ENCODE peak calls at places on chromosomes 13 and 19, in ten cellular contexts. A is transverse colon; I is GM10248; Q is heart right ventricle; C is CD8-positive, alpha-beta T cell; W is cardiac muscle cell; Y is tibial artery; X is GM06990; B is OCI-LY7; P is omental fat pad. R is an unnamed sample.

GRCh38 chr19:13094771-13095392 is 7.8 kb downstream of the LYL1 start:
- DNase-seq in A (no peak), P (no peak), X (no peak), Y (no peak), B (peak), C (no peak), Q (no peak), I (peak), W (no peak), R (no peak)

GRCh38 chr19:31120952-31121351 is 228.3 kb downstream of the TSHZ3 start:
- DNase-seq in W (no peak), Q (no peak), P (no peak), C (no peak), A (no peak), Y (no peak), X (no peak), I (no peak), B (no peak), R (no peak)

GRCh38 chr13:110759710-110760109 is 46.2 kb downstream of the ING1 start:
- DNase-seq in P (no peak), W (peak), Y (no peak), I (no peak), X (no peak), B (no peak), Q (no peak), A (no peak), C (no peak), R (no peak)

GRCh38 chr13:52159159-52159982 is at the start of gene NEK3:
- DNase-seq in Q (peak), A (peak), I (peak), B (peak), Y (peak), W (peak), P (no peak), X (peak), C (peak), R (peak)

GRCh38 chr19:13315495-13315894 is 165.3 kb downstream of the IER2 start:
- DNase-seq in W (no peak), Y (no peak), A (peak), I (no peak), X (no peak), P (no peak), C (no peak), Q (no peak), B (no peak), R (no peak)

GRCh38 chr19:16325161-16325527 is 518 bp downstream of the KLF2 start:
- DNase-seq in Y (peak), W (no peak), Q (no peak), C (no peak), A (peak), I (no peak), P (no peak), B (peak), X (peak), R (no peak)

GRCh38 chr19:17420267-17420924 is 549 bp downstream of the MVB12A start:
- DNase-seq in B (peak), X (no peak), C (no peak), Q (peak), I (peak), P (no peak), W (peak), Y (peak), A (peak), R (peak)

GRCh38 chr19:44807652-44808462 is 1.0 kb upstream of the BCAM start:
- DNase-seq in P (no peak), Q (peak), A (peak), I (peak), B (peak), W (peak), Y (no peak), C (no peak), X (no peak), R (no peak)

GRCh38 chr13:94780421-94780820 is 68.1 kb upstream of the SOX21 start:
- DNase-seq in X (no peak), B (no peak), I (no peak), W (no peak), P (no peak), A (no peak), Q (no peak), C (no peak), Y (no peak), R (no peak)

GRCh38 chr19:29539668-29540067 is 13.9 kb downstream of the VSTM2B start:
- DNase-seq in X (no peak), Q (no peak), I (no peak), P (no peak), C (no peak), B (no peak), Y (peak), A (no peak), W (no peak), R (no peak)

GRCh38 chr13:64640002-64640401 is 2590.1 kb downstream of the PCDH9 start:
- DNase-seq in Y (no peak), X (no peak), I (no peak), B (no peak), C (no peak), P (no peak), Q (no peak), W (no peak), A (no peak), R (no peak)

GRCh38 chr19:2952953-2953481 is 8.2 kb upstream of the ZNF77 start:
- DNase-seq in X (peak), P (no peak), A (peak), B (peak), C (no peak), Q (no peak), I (no peak), W (no peak), Y (no peak), R (no peak)

GRCh38 chr19:40717880-40718773 is 1.2 kb downstream of the ITPKC start:
- DNase-seq in A (peak), Q (no peak), B (peak), Y (peak), I (no peak), C (no peak), W (peak), X (no peak), P (no peak), R (no peak)

GRCh38 chr19:40191836-40192646 is 815 bp downstream of the MAP3K10 start:
- DNase-seq in P (no peak), C (peak), Y (no peak), I (peak), Q (peak), B (peak), A (peak), X (no peak), W (peak), R (peak)

GRCh38 chr19:47660435-47660832 is 51.5 kb downstream of the BICRA start:
- DNase-seq in P (no peak), I (no peak), Y (no peak), X (no peak), C (no peak), A (peak), Q (no peak), B (no peak), W (no peak), R (no peak)

GRCh38 chr19:7676376-7676775 is 514 bp upstream of the MCEMP1 start:
- DNase-seq in X (no peak), C (no peak), Y (no peak), W (no peak), Q (no peak), B (peak), A (no peak), I (no peak), P (no peak), R (no peak)

GRCh38 chr13:51806571-51806970 is 2.6 kb upstream of the DHRS12 start:
- DNase-seq in X (no peak), C (no peak), A (no peak), W (peak), Y (no peak), P (no peak), B (peak), I (no peak), Q (peak), R (no peak)

GRCh38 chr13:113184568-113185440 is 23.7 kb downstream of the PCID2 start:
- DNase-seq in P (no peak), A (no peak), C (peak), X (no peak), B (no peak), W (no peak), Y (no peak), I (no peak), Q (no peak), R (no peak)

GRCh38 chr13:78258304-78258703 is 339.7 kb upstream of the EDNRB start:
- DNase-seq in Q (no peak), Y (no peak), P (no peak), I (no peak), W (no peak), B (no peak), X (no peak), C (no peak), A (no peak), R (no peak)

GRCh38 chr13:76965759-76966421 is 17.6 kb downstream of the ACOD1 start:
- DNase-seq in B (no peak), Q (peak), I (no peak), X (no peak), W (peak), P (no peak), C (no peak), A (peak), Y (peak), R (peak)

GRCh38 chr13:41746259-41746658 is 214.7 kb downstream of the VWA8 start:
- DNase-seq in I (no peak), X (no peak), P (no peak), Q (no peak), B (no peak), Y (no peak), A (no peak), W (peak), C (no peak), R (no peak)

GRCh38 chr13:36377822-36378480 is 31.8 kb upstream of the SPART start:
- DNase-seq in P (no peak), Y (no peak), C (no peak), B (no peak), X (no peak), I (no peak), A (no peak), W (peak), Q (no peak), R (no peak)

GRCh38 chr19:14536926-14537692 is 7.7 kb downstream of the TECR start:
- DNase-seq in A (peak), I (peak), W (peak), Q (peak), B (peak), X (no peak), P (peak), C (no peak), Y (peak), R (peak)

GRCh38 chr19:35742121-35742724 is at the start of gene IGFLR1:
- DNase-seq in C (peak), W (no peak), Y (no peak), X (peak), I (peak), P (no peak), A (peak), Q (no peak), B (peak), R (no peak)

GRCh38 chr19:17327654-17328516 is 6.8 kb downstream of the ANO8 start:
- DNase-seq in B (no peak), X (no peak), A (peak), P (peak), Y (no peak), C (peak), I (peak), W (peak), Q (no peak), R (peak)

GRCh38 chr13:96672016-96672415 is 322.3 kb downstream of the OXGR1 start:
- DNase-seq in W (no peak), B (no peak), C (no peak), I (no peak), Y (no peak), P (no peak), Q (no peak), X (no peak), A (no peak), R (no peak)

DNA sequence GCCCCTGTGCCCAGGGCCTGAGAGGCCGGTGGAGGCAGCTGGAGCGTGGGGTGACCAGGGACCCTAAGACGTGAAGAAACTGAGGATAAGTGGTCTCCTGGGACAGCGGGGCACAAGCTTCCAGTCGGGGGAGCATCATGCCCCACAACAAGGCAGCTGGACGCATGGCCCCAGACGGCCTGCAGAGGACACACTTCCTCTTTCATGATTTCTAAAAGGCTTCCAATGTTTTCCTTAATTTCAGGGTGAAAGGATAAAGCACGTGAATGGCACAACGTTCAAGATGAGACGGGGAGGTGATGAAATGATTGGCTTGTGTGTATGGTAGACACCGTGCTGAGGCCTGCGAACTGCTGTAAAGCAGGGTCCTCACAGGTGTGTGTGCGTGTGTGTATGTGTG is 20.2 kb upstream of the MYDGF start:
- DNase-seq in I (no peak), C (no peak), W (no peak), Y (no peak), A (no peak), X (no peak), P (no peak), B (no peak), Q (no peak), R (no peak)
- TF ChIP-seq CTCF in I (no peak), C (no peak), W (no peak), Y (no peak), A (no peak), X (no peak), P (no peak), B (no peak), Q (no peak), R (no peak)

GRCh38 chr13:28679628-28680027 is 20.7 kb downstream of the POMP start:
- DNase-seq in I (no peak), Y (no peak), Q (no peak), X (no peak), B (no peak), C (no peak), A (no peak), W (peak), P (no peak), R (no peak)
- TF ChIP-seq CTCF in I (peak), Y (peak), Q (peak), X (peak), B (peak), C (peak), A (peak), W (peak), P (no peak), R (no peak)

DNA sequence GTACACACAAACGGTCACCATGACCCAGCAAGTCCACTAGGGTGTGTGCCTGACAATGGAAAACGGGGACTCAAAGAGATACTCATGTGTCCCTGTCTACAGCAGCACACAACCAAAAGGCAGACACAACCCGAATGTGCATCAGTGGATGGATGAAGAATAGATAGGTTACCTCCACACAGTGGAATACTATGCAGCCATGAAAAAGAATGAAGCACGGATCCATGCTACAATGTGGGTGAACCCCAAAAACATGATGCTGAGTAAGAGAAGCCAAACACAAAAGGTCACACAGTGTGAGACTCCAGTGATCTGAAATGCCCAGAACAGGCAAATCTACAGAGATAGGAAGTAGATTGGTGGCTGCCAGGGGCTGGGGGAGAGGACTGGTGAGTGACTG is 9.0 kb downstream of the CERS1 start:
- DNase-seq in P (no peak), W (no peak), I (no peak), C (no peak), A (no peak), Q (no peak), B (no peak), Y (no peak), X (no peak), R (no peak)
- TF ChIP-seq CTCF in P (no peak), W (no peak), I (no peak), C (no peak), A (no peak), Q (no peak), B (no peak), Y (no peak), X (no peak), R (no peak)

DNA sequence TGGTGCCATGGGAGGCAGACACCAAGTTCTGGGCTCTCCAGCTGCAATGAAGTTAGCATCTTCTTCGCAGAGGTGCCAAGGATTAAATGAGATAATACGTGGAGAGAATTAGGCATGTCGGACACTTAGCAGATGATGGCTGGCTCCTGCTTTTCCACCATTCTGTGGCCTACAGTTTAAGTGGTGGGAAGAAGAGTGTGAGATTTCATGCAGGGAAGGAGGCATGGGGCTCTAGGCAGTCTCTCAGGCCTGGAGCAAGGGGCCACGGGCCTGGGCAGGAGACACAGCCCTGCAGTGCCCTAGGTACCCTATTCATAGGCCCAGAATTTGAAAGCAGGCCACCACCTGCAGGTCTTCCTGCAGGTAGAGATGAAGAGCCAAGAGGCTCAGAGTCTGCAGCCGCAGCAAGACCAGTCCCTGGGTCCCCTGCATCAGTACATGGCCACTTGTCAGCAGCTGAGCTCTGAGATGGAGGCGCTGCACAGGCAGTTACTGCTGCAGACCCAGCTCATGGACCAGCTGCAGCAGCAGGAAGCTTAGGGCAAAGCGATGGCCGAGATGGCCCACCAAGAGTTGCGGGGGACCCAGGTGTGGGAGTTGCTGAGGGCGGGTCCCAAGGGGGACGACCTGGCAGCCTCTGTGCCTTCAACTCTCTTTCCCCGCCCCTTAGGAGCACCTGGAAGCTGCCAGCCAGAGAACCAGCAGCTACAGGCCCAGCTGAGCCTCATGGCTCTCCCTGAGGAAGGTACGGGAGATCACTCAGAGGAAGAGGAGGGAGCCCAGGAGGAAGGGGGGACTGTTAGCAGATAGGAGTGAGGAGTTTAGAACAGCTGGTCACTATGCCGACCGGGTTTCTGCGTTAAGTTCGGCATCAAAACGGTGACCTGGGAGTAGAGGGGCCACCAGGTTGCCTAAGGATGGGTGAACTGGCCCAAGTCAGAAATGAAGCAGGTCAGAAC is 33.2 kb upstream of the ZNF492 start:
- DNase-seq in A (no peak), I (no peak), P (no peak), Q (no peak), W (no peak), Y (no peak), X (no peak), C (no peak), B (no peak), R (no peak)
- TF ChIP-seq CTCF in A (no peak), I (no peak), P (no peak), Q (no peak), W (no peak), Y (no peak), X (no peak), C (no peak), B (no peak), R (no peak)